ENCODE peak calls at places on chromosomes 4 and X, in six cellular contexts. M is substantia nigra; I is CD8-positive, alpha-beta memory T cell; Z is GM10248; J is kidney glomerular epithelial cell; U is NCI-H1694 treated with DMSO at 0.1 percent for 48 hours. Y is an unnamed sample.

GRCh38 chr4:87410669-87411068 is 11.7 kb upstream of the NUDT9 start:
- DNase-seq in M (no peak), I (no peak), J (no peak), U (no peak), Z (no peak), Y (no peak)

GRCh38 chrX:11137543-11138139 is 26.5 kb downstream of the HCCS start:
- DNase-seq in J (no peak), I (no peak), M (no peak), Z (peak), U (no peak), Y (no peak)

GRCh38 chr4:185210102-185210981 is 944 bp downstream of the SNX25 start:
- DNase-seq in Z (no peak), I (peak), M (peak), U (no peak), J (peak), Y (peak)

GRCh38 chrX:54786972-54787371 is 11.1 kb downstream of the ITIH6 start:
- DNase-seq in I (no peak), M (no peak), U (no peak), Z (peak), J (no peak), Y (no peak)

GRCh38 chr4:163448541-163449203 is 24.9 kb downstream of the TKTL2 start:
- DNase-seq in I (no peak), Z (no peak), J (no peak), U (no peak), M (no peak), Y (no peak)

GRCh38 chr4:150573534-150573933 is 8.4 kb upstream of the MAB21L2 start:
- DNase-seq in U (no peak), I (no peak), Z (no peak), M (no peak), J (peak), Y (no peak)

GRCh38 chrX:15758140-15758539 is 20.1 kb downstream of the CA5B start:
- DNase-seq in J (no peak), M (no peak), Z (no peak), I (no peak), U (no peak), Y (no peak)

GRCh38 chrX:151517421-151517820 is 46.1 kb upstream of the PASD1 start:
- DNase-seq in M (no peak), J (no peak), I (no peak), U (no peak), Z (no peak), Y (no peak)

GRCh38 chr4:703336-704197 is 2.1 kb upstream of the PCGF3 start:
- DNase-seq in I (no peak), M (no peak), J (no peak), U (no peak), Z (no peak), Y (no peak)

GRCh38 chr4:184193556-184194525 is 23.8 kb downstream of the ENPP6 start:
- DNase-seq in U (no peak), J (no peak), I (no peak), M (no peak), Z (no peak), Y (no peak)

GRCh38 chrX:134026732-134027311 is 41.4 kb upstream of the GPC3 start:
- DNase-seq in I (no peak), U (peak), Z (peak), J (peak), M (no peak), Y (peak)

GRCh38 chr4:29081230-29081955 is 1638.8 kb upstream of the PCDH7 start:
- DNase-seq in I (no peak), U (no peak), J (no peak), Z (no peak), M (no peak), Y (no peak)

GRCh38 chr4:23384741-23385140 is 505.1 kb downstream of the PPARGC1A start:
- DNase-seq in Z (no peak), J (peak), U (no peak), M (no peak), I (no peak), Y (no peak)